ENCODE peak calls at places on chromosomes 12 and 14, in ten cellular contexts. D is HCT116, F is RWPE1, E is nephron progenitor cell, J is WTC11, W is colonic mucosa, R is tibial nerve, A is left ventricle myocardium inferior, M is psoas muscle, T is epithelial cell of esophagus. Y is an unnamed sample.

GRCh38 chr14:94307410-94307992 is 14.4 kb upstream of the SERPINA10 start:
- DNase-seq in F (no peak), R (no peak), M (no peak), T (peak), A (no peak), W (peak), D (peak), J (no peak), E (no peak), Y (no peak)

GRCh38 chr12:74537126-74537706 is 419 bp upstream of the ATXN7L3B start:
- DNase-seq in W (no peak), R (no peak), T (peak), A (no peak), M (no peak), E (no peak), D (peak), F (peak), J (no peak), Y (no peak)

GRCh38 chr14:69263771-69264170 is 3.8 kb downstream of the GALNT16 start:
- DNase-seq in J (no peak), F (no peak), T (no peak), D (no peak), R (no peak), W (no peak), M (peak), E (no peak), A (peak), Y (no peak)

GRCh38 chr14:34029921-34030334 is 79.1 kb upstream of the EGLN3 start:
- DNase-seq in J (peak), E (peak), T (no peak), M (peak), A (peak), D (no peak), F (no peak), R (peak), W (peak), Y (no peak)

GRCh38 chr14:73503648-73504047 is 12.9 kb downstream of the RIOX1 start:
- DNase-seq in E (no peak), M (no peak), A (no peak), W (no peak), J (no peak), D (no peak), T (no peak), R (no peak), F (no peak), Y (no peak)

GRCh38 chr14:90626550-90626949 is 189.7 kb downstream of the TTC7B start:
- DNase-seq in R (no peak), M (peak), J (no peak), T (peak), A (no peak), E (no peak), D (no peak), F (no peak), W (no peak), Y (no peak)

GRCh38 chr14:29752221-29752923 is 175.3 kb downstream of the PRKD1 start:
- DNase-seq in E (no peak), A (no peak), F (no peak), D (no peak), M (no peak), J (no peak), R (no peak), W (no peak), T (no peak), Y (no peak)

GRCh38 chr14:91369628-91370445 is 47.8 kb downstream of the CCDC88C start:
- DNase-seq in A (no peak), D (no peak), M (no peak), E (no peak), T (peak), R (no peak), F (peak), J (no peak), W (no peak), Y (no peak)

GRCh38 chr14:95433094-95433478 is 83.4 kb downstream of the SYNE3 start:
- DNase-seq in F (no peak), R (no peak), M (no peak), T (no peak), A (no peak), W (no peak), E (no peak), D (no peak), J (no peak), Y (no peak)
- TF ChIP-seq CTCF in F (no peak), R (no peak), M (no peak), T (peak), A (no peak), W (no peak), E (no peak), D (no peak), J (no peak), Y (no peak)

GRCh38 chr14:43651185-43651787 is 855.8 kb downstream of the FSCB start:
- DNase-seq in R (no peak), M (no peak), F (no peak), W (no peak), E (no peak), T (no peak), D (no peak), J (no peak), A (no peak), Y (no peak)

GRCh38 chr14:43651896-43652295 is 855.2 kb downstream of the FSCB start:
- DNase-seq in T (no peak), A (no peak), D (no peak), F (no peak), R (no peak), M (no peak), E (no peak), W (no peak), J (no peak), Y (no peak)

GRCh38 chr14:43649508-43649907 is 857.6 kb downstream of the FSCB start:
- DNase-seq in F (no peak), M (no peak), E (no peak), J (no peak), W (no peak), A (no peak), T (no peak), D (no peak), R (no peak), Y (no peak)

DNA sequence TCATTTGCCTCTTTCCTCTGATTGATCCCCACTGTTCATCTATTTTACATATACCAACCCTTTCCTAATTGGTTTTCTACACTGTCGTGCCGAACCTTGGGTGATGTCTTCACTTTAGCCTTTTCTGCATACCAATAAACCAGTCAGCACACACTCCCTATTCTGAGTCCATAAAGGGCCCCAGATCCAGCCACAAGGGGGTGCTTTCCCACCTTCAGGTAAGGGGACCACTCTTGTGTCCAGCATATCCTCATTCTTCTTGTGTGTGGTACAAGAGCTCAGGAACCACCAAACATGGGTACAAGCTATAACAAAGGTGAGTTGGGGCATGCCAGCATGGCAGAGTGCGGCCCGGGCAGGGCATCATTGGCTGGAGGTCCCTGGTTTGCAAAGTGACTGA is 859.8 kb downstream of the FSCB start:
- DNase-seq in R (no peak), J (peak), T (no peak), W (no peak), E (no peak), F (no peak), M (no peak), A (no peak), D (no peak), Y (no peak)
- TF ChIP-seq CTCF in R (no peak), J (peak), T (no peak), W (no peak), E (no peak), F (no peak), M (no peak), A (no peak), D (no peak), Y (no peak)

GRCh38 chr14:49578141-49578540 is 8.0 kb downstream of the RPS29 start:
- DNase-seq in M (no peak), F (no peak), R (no peak), D (no peak), E (no peak), A (no peak), W (no peak), J (no peak), T (no peak), Y (no peak)
- TF ChIP-seq CTCF in M (no peak), F (no peak), R (no peak), D (no peak), E (no peak), A (no peak), W (no peak), J (no peak), T (no peak), Y (no peak)

DNA sequence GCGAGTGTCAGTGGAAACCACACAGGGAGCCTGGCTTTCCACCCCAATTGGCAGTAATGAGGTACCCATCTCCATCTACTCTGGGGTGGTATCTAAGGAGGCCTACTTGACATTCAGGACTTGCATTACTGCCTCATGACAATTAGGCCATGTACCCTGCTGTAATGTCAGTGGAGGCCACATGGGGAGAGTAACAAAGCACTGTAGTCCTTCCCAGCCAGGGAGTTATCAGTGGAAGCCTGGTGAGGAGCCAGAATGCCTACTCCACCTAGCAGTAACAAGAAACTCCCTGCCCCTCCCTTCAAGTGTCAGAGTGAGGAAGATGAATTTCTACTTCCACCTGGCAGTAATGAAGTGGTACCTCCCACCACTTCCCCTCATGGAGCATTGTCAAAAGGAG is 12.5 kb downstream of the TIMM9 start:
- DNase-seq in E (no peak), A (no peak), T (peak), D (no peak), W (no peak), R (no peak), F (no peak), J (no peak), M (no peak), Y (no peak)
- TF ChIP-seq CTCF in E (no peak), A (peak), T (peak), D (no peak), W (no peak), R (no peak), F (no peak), J (no peak), M (no peak), Y (peak)

DNA sequence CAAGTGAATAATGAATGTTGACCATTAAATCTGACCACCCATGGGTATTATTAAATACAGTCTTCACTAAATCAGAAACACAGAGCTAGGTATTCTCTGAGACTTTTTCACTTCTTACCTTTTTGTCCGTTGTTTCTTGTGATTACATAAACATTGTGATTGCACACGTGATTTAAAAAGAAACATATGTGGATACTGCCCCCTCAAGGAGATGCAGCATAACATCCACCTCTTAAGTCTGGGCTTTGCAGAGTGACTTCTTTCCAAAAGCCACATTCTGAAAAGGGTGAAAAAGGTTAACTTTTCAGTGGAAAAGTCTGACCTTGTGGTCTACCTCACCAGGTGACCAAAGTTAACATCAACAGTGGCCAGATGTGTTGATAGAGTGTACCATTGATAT is 185.5 kb upstream of the FAR2 start:
- DNase-seq in E (no peak), M (no peak), T (peak), F (peak), W (no peak), A (no peak), D (peak), J (no peak), R (no peak), Y (no peak)
- TF ChIP-seq CTCF in E (peak), M (no peak), T (peak), F (no peak), W (no peak), A (peak), D (peak), J (no peak), R (no peak), Y (peak)

GRCh38 chr14:78153069-78153351 is 17.2 kb upstream of the NRXN3 start:
- DNase-seq in R (no peak), T (peak), A (no peak), M (no peak), D (no peak), W (no peak), E (no peak), J (no peak), F (peak), Y (no peak)
- TF ChIP-seq CTCF in R (no peak), T (no peak), A (no peak), M (no peak), D (peak), W (no peak), E (no peak), J (no peak), F (no peak), Y (no peak)

Y was measured in neural crest cell.